ENCODE peak calls at places on chromosomes 1 and 21, in six cellular contexts. V is stimulated activated CD4-positive, alpha-beta T cell treated with anti-CD3 and anti-CD28 coated beads, Interleukin-4, amount 100 ng/mL, for 1 hour; Y is NCI-H1092 treated with DMSO at 0.1 percent for 48 hours; H is progenitor cell of endocrine pancreas; I is neuronal stem cell; Z is sciatic nerve. M is an unnamed sample.

GRCh38 chr21:14955936-14956520 is 108.8 kb downstream of the NRIP1 start:
- DNase-seq in V (no peak), Y (no peak), H (no peak), I (no peak), Z (no peak), M (no peak)

GRCh38 chr21:38468989-38469388 is 29.3 kb downstream of the ERG start:
- DNase-seq in V (no peak), Y (no peak), H (no peak), I (no peak), Z (no peak), M (no peak)

GRCh38 chr21:33042812-33043211 is 17.1 kb downstream of the OLIG2 start:
- DNase-seq in V (no peak), Y (no peak), H (no peak), I (no peak), Z (no peak), M (no peak)

GRCh38 chr21:45326169-45326833 is 38.6 kb upstream of the POFUT2 start:
- DNase-seq in V (no peak), Y (no peak), H (no peak), I (no peak), Z (peak), M (no peak)

GRCh38 chr1:175599212-175599681 is 144.1 kb downstream of the TNR start:
- DNase-seq in V (no peak), Y (no peak), H (peak), I (peak), Z (no peak), M (no peak)

GRCh38 chr1:84145051-84145450 is 980 bp downstream of the PRKACB start:
- DNase-seq in V (no peak), Y (no peak), H (no peak), I (no peak), Z (no peak), M (no peak)

GRCh38 chr1:233387585-233387984 is 60.1 kb downstream of the MAP3K21 start:
- DNase-seq in V (no peak), Y (no peak), H (no peak), I (no peak), Z (no peak), M (no peak)

GRCh38 chr1:13593511-13594131 is 10.0 kb downstream of the PDPN start:
- DNase-seq in V (no peak), Y (no peak), H (no peak), I (no peak), Z (peak), M (no peak)

GRCh38 chr1:203796223-203796747 is 862 bp downstream of the ZBED6 start:
- DNase-seq in V (peak), Y (peak), H (no peak), I (no peak), Z (no peak), M (no peak)

GRCh38 chr1:68889471-68889870 is 392.6 kb upstream of the DEPDC1 start:
- DNase-seq in V (no peak), Y (no peak), H (no peak), I (no peak), Z (no peak), M (no peak)

GRCh38 chr1:47161298-47162040 is 24.2 kb downstream of the CYP4A22 start:
- DNase-seq in V (no peak), Y (no peak), H (no peak), I (no peak), Z (no peak), M (no peak)

GRCh38 chr1:189409774-189410173 is 1067.9 kb downstream of the BRINP3 start:
- DNase-seq in V (no peak), Y (no peak), H (no peak), I (no peak), Z (no peak), M (no peak)

GRCh38 chr1:68293609-68294353 is 61.5 kb upstream of the WLS start:
- DNase-seq in V (no peak), Y (no peak), H (no peak), I (peak), Z (no peak), M (no peak)

GRCh38 chr1:89546082-89546889 is 21.7 kb downstream of the LRRC8B start:
- DNase-seq in V (no peak), Y (no peak), H (no peak), I (no peak), Z (no peak), M (no peak)

GRCh38 chr1:54838565-54839180 is 37.5 kb upstream of the TTC22 start:
- DNase-seq in V (no peak), Y (no peak), H (no peak), I (no peak), Z (no peak), M (peak)

GRCh38 chr1:237709355-237709754 is 181.4 kb downstream of the ZP4 start:
- DNase-seq in V (no peak), Y (peak), H (no peak), I (no peak), Z (no peak), M (no peak)

GRCh38 chr1:208159542-208160258 is 84.5 kb downstream of the PLXNA2 start:
- DNase-seq in V (no peak), Y (peak), H (no peak), I (no peak), Z (no peak), M (no peak)

GRCh38 chr1:192766876-192767275 is 42.0 kb upstream of the RGS2 start:
- DNase-seq in V (no peak), Y (no peak), H (no peak), I (no peak), Z (no peak), M (no peak)

GRCh38 chr1:94254073-94254810 is 16.9 kb upstream of the ARHGAP29 start:
- DNase-seq in V (no peak), Y (no peak), H (no peak), I (no peak), Z (no peak), M (no peak)

GRCh38 chr1:117674521-117675400 is 68.9 kb downstream of the TENT5C start:
- DNase-seq in V (peak), Y (no peak), H (no peak), I (no peak), Z (no peak), M (no peak)

GRCh38 chr21:42232176-42232825 is 13.4 kb downstream of the ABCG1 start:
- DNase-seq in V (no peak), Y (peak), H (no peak), I (no peak), Z (no peak), M (no peak)

GRCh38 chr1:172970186-172970585 is 80.6 kb downstream of the TNFSF18 start:
- DNase-seq in V (no peak), Y (no peak), H (no peak), I (no peak), Z (no peak), M (no peak)

GRCh38 chr1:172874950-172875349 is 175.8 kb downstream of the TNFSF18 start:
- DNase-seq in V (no peak), Y (no peak), H (no peak), I (no peak), Z (no peak), M (no peak)

GRCh38 chr1:202158810-202159533 is 1.4 kb downstream of the PTPN7 start:
- DNase-seq in V (no peak), Y (no peak), H (no peak), I (no peak), Z (no peak), M (no peak)

GRCh38 chr1:191279266-191279800 is 801.7 kb upstream of the BRINP3 start:
- DNase-seq in V (no peak), Y (no peak), H (no peak), I (no peak), Z (no peak), M (no peak)

GRCh38 chr1:1915911-1916835 is 1.1 kb downstream of the CALML6 start:
- DNase-seq in V (no peak), Y (no peak), H (no peak), I (no peak), Z (peak), M (no peak)

GRCh38 chr1:13898406-13898805 is 198.4 kb downstream of the PRDM2 start:
- DNase-seq in V (no peak), Y (no peak), H (no peak), I (no peak), Z (no peak), M (no peak)

GRCh38 chr1:150887018-150887417 is at the start of gene CTXND2:
- DNase-seq in V (no peak), Y (no peak), H (no peak), I (no peak), Z (no peak), M (no peak)

GRCh38 chr1:164735315-164736052 is 176.5 kb downstream of the PBX1 start:
- DNase-seq in V (no peak), Y (no peak), H (no peak), I (no peak), Z (no peak), M (no peak)

GRCh38 chr1:64077281-64077940 is 126.0 kb upstream of the UBE2U start:
- DNase-seq in V (no peak), Y (no peak), H (no peak), I (no peak), Z (no peak), M (no peak)

M was measured in left lobe of liver.